ENCODE peak calls at places on chromosome X, in seven cellular contexts. Y is ELR; J is NCI-H2171 treated with DMSO at 0.1 percent for 48 hours; F is NCI-H187 treated with DMSO at 0.1 percent for 48 hours; A is GOT3; S is NCI-H2081; G is stimulated activated CD8-positive, alpha-beta memory T cell treated with anti-CD3 and anti-CD28 coated beads, Interleukin-15, amount 100 ng/mL, for 24 hours. V is an unnamed sample.

GRCh38 chrX:110407910-110408545 is 49.4 kb downstream of the RTL9 start:
- DNase-seq in Y (peak; percentile 71), J (peak; percentile 58), F (peak; percentile 34), A (no peak), S (peak; percentile 78), G (no peak), V (no peak)

GRCh38 chrX:40107291-40108083 is 9.7 kb upstream of the BCOR start:
- DNase-seq in Y (peak; percentile 54), J (peak; percentile 49), F (no peak), A (no peak), S (peak; percentile 69), G (no peak), V (peak; percentile 83)

GRCh38 chrX:38839269-38839668 is 38.0 kb downstream of the MID1IP1 start:
- DNase-seq in Y (no peak), J (no peak), F (no peak), A (no peak), S (no peak), G (no peak), V (no peak)

GRCh38 chrX:34956915-34957314 is 14.3 kb downstream of the FAM47B start:
- DNase-seq in Y (peak; percentile 78), J (no peak), F (no peak), A (no peak), S (no peak), G (no peak), V (no peak)

GRCh38 chrX:150635952-150636351 is 57.2 kb upstream of the MTMR1 start:
- DNase-seq in Y (peak; percentile 88), J (no peak), F (no peak), A (no peak), S (no peak), G (no peak), V (no peak)

GRCh38 chrX:27890611-27891010 is 82.8 kb downstream of the MAGEB10 start:
- DNase-seq in Y (peak; percentile 70), J (no peak), F (no peak), A (no peak), S (no peak), G (no peak), V (no peak)

GRCh38 chrX:47662144-47662657 is 3.2 kb upstream of the UXT start:
- DNase-seq in Y (peak; percentile 93), J (no peak), F (no peak), A (peak; percentile 17), S (no peak), G (no peak), V (no peak)

GRCh38 chrX:13899607-13900006 is 82.7 kb upstream of the GPM6B start:
- DNase-seq in Y (peak; percentile 49), J (peak; percentile 52), F (no peak), A (peak; percentile 58), S (peak; percentile 50), G (no peak), V (no peak)

GRCh38 chrX:69523314-69523713 is 19.2 kb downstream of the NALF2 start:
- DNase-seq in Y (no peak), J (no peak), F (no peak), A (no peak), S (no peak), G (no peak), V (no peak)

GRCh38 chrX:111822191-111822590 is 53.8 kb upstream of the TRPC5OS start:
- DNase-seq in Y (no peak), J (no peak), F (no peak), A (no peak), S (no peak), G (no peak), V (no peak)

GRCh38 chrX:150200361-150200760 is 162.8 kb upstream of the MAMLD1 start:
- DNase-seq in Y (no peak), J (no peak), F (no peak), A (no peak), S (no peak), G (no peak), V (peak; percentile 12)

GRCh38 chrX:133969191-133969590 is 16.2 kb downstream of the GPC3 start:
- DNase-seq in Y (no peak), J (no peak), F (no peak), A (no peak), S (no peak), G (no peak), V (no peak)

GRCh38 chrX:23554304-23554703 is 113.0 kb upstream of the PRDX4 start:
- DNase-seq in Y (peak; percentile 54), J (peak; percentile 24), F (no peak), A (no peak), S (peak; percentile 38), G (no peak), V (no peak)

GRCh38 chrX:1388651-1389050 is 3.3 kb downstream of the SLC25A6 start:
- DNase-seq in Y (no peak), J (no peak), F (no peak), A (no peak), S (no peak), G (no peak), V (no peak)

GRCh38 chrX:109732319-109732779 is 708 bp downstream of the ACSL4 start:
- DNase-seq in Y (peak; percentile 82), J (peak; percentile 13), F (no peak), A (no peak), S (peak; percentile 48), G (no peak), V (no peak)

GRCh38 chrX:2696698-2697215 is 5.7 kb downstream of the CD99 start:
- DNase-seq in Y (peak; percentile 94), J (no peak), F (no peak), A (no peak), S (no peak), G (no peak), V (no peak)

GRCh38 chrX:13317366-13317765 is 2.5 kb downstream of the ATXN3L start:
- DNase-seq in Y (no peak), J (no peak), F (no peak), A (no peak), S (no peak), G (no peak), V (no peak)

GRCh38 chrX:97009391-97009790 is 125.7 kb downstream of the RPA4 start:
- DNase-seq in Y (no peak), J (no peak), F (no peak), A (no peak), S (no peak), G (no peak), V (no peak)

GRCh38 chrX:136250191-136251041 is 784 bp downstream of the MAP7D3 start:
- DNase-seq in Y (peak; percentile 48), J (no peak), F (no peak), A (no peak), S (no peak), G (peak; percentile 2), V (no peak)

GRCh38 chrX:49627030-49627777 is 28.4 kb downstream of the GAGE1 start:
- DNase-seq in Y (no peak), J (no peak), F (no peak), A (peak; percentile 1), S (no peak), G (no peak), V (no peak)

GRCh38 chrX:79133897-79134296 is 10.6 kb upstream of the GPR174 start:
- DNase-seq in Y (no peak), J (no peak), F (no peak), A (no peak), S (no peak), G (no peak), V (no peak)

GRCh38 chrX:3393168-3393567 is 46.7 kb upstream of the MXRA5 start:
- DNase-seq in Y (no peak), J (no peak), F (no peak), A (no peak), S (no peak), G (no peak), V (no peak)

GRCh38 chrX:118603981-118604380 is 108.4 kb downstream of the DOCK11 start:
- DNase-seq in Y (peak; percentile 74), J (peak; percentile 22), F (no peak), A (no peak), S (peak; percentile 92), G (peak; percentile 0), V (peak; percentile 50)

GRCh38 chrX:16986169-16986568 is 39.7 kb downstream of the REPS2 start:
- DNase-seq in Y (no peak), J (no peak), F (no peak), A (no peak), S (no peak), G (no peak), V (no peak)

GRCh38 chrX:134626434-134626833 is 31.8 kb downstream of the PLAC1 start:
- DNase-seq in Y (no peak), J (no peak), F (no peak), A (no peak), S (no peak), G (no peak), V (no peak)

GRCh38 chrX:39749135-39749534 is 348.6 kb downstream of the BCOR start:
- DNase-seq in Y (no peak), J (no peak), F (no peak), A (no peak), S (no peak), G (no peak), V (no peak)

GRCh38 chrX:68419934-68420333 is 13.4 kb downstream of the OPHN1 start:
- DNase-seq in Y (no peak), J (no peak), F (no peak), A (no peak), S (no peak), G (no peak), V (no peak)

GRCh38 chrX:103734125-103734760 is 23.5 kb downstream of the TMEM31 start:
- DNase-seq in Y (no peak), J (no peak), F (no peak), A (no peak), S (peak; percentile 91), G (no peak), V (no peak)

GRCh38 chrX:108399427-108400165 is 38.6 kb downstream of the COL4A6 start:
- DNase-seq in Y (peak; percentile 88), J (no peak), F (no peak), A (no peak), S (peak; percentile 70), G (no peak), V (no peak)

GRCh38 chrX:45803383-45803921 is 602.8 kb upstream of the DIPK2B start:
- DNase-seq in Y (peak; percentile 93), J (no peak), F (no peak), A (peak; percentile 2), S (no peak), G (no peak), V (no peak)

GRCh38 chrX:84320606-84321005 is 132.6 kb upstream of the RPS6KA6 start:
- DNase-seq in Y (no peak), J (peak; percentile 74), F (no peak), A (no peak), S (no peak), G (no peak), V (no peak)

GRCh38 chrX:71056857-71057256 is 11.3 kb downstream of the SNX12 start:
- DNase-seq in Y (peak; percentile 5), J (no peak), F (no peak), A (no peak), S (no peak), G (no peak), V (no peak)